ENCODE peak calls at places on chromosomes 2 and 18, in five cellular contexts. One of them, this sample, is unnamed.

GRCh38 chr18:67525328-67526110 is 9.0 kb upstream of the DSEL start:
- DNase-seq in EL: peak
- DNase-seq in kidney epithelial cell: peak
- DNase-seq in globus pallidus: peak
- DNase-seq in body of pancreas: peak
- DNase-seq in this sample: no peak

GRCh38 chr18:57803119-57803969 is at the start of gene ATP8B1:
- DNase-seq in EL: peak
- DNase-seq in kidney epithelial cell: peak
- DNase-seq in globus pallidus: no peak
- DNase-seq in body of pancreas: peak
- DNase-seq in this sample: no peak

GRCh38 chr2:62561586-62561985 is 55.6 kb upstream of the TMEM17 start:
- DNase-seq in EL: no peak
- DNase-seq in kidney epithelial cell: no peak
- DNase-seq in globus pallidus: no peak
- DNase-seq in body of pancreas: no peak
- DNase-seq in this sample: no peak

GRCh38 chr18:67766930-67767329 is 250.4 kb upstream of the DSEL start:
- DNase-seq in EL: peak
- DNase-seq in kidney epithelial cell: peak
- DNase-seq in globus pallidus: no peak
- DNase-seq in body of pancreas: no peak
- DNase-seq in this sample: no peak

GRCh38 chr2:91442246-91442905 is 2750.9 kb downstream of the RPIA start:
- DNase-seq in EL: peak
- DNase-seq in kidney epithelial cell: no peak
- DNase-seq in globus pallidus: no peak
- DNase-seq in body of pancreas: peak
- DNase-seq in this sample: no peak

GRCh38 chr18:7363338-7363737 is 132.4 kb downstream of the LRRC30 start:
- DNase-seq in EL: no peak
- DNase-seq in kidney epithelial cell: no peak
- DNase-seq in globus pallidus: no peak
- DNase-seq in body of pancreas: no peak
- DNase-seq in this sample: no peak

GRCh38 chr2:88096708-88097107 is 29.1 kb downstream of the SMYD1 start:
- DNase-seq in EL: no peak
- DNase-seq in kidney epithelial cell: no peak
- DNase-seq in globus pallidus: no peak
- DNase-seq in body of pancreas: no peak
- DNase-seq in this sample: no peak

GRCh38 chr2:71833855-71834554 is 313.7 kb downstream of the CYP26B1 start:
- DNase-seq in EL: peak
- DNase-seq in kidney epithelial cell: no peak
- DNase-seq in globus pallidus: no peak
- DNase-seq in body of pancreas: peak
- DNase-seq in this sample: no peak

GRCh38 chr2:222810044-222810443 is 50.8 kb upstream of the ACSL3 start:
- DNase-seq in EL: no peak
- DNase-seq in kidney epithelial cell: no peak
- DNase-seq in globus pallidus: no peak
- DNase-seq in body of pancreas: no peak
- DNase-seq in this sample: no peak

GRCh38 chr2:225165052-225165451 is 122.8 kb upstream of the DOCK10 start:
- DNase-seq in EL: peak
- DNase-seq in kidney epithelial cell: no peak
- DNase-seq in globus pallidus: no peak
- DNase-seq in body of pancreas: no peak
- DNase-seq in this sample: no peak

GRCh38 chr2:28658369-28658768 is 93.3 kb upstream of the PPP1CB start:
- DNase-seq in EL: peak
- DNase-seq in kidney epithelial cell: no peak
- DNase-seq in globus pallidus: no peak
- DNase-seq in body of pancreas: no peak
- DNase-seq in this sample: no peak

GRCh38 chr2:8488001-8488738 is 193.7 kb upstream of the ID2 start:
- DNase-seq in EL: no peak
- DNase-seq in kidney epithelial cell: no peak
- DNase-seq in globus pallidus: peak
- DNase-seq in body of pancreas: peak
- DNase-seq in this sample: peak

GRCh38 chr2:120779781-120780283 is 44.2 kb downstream of the GLI2 start:
- DNase-seq in EL: peak
- DNase-seq in kidney epithelial cell: peak
- DNase-seq in globus pallidus: no peak
- DNase-seq in body of pancreas: no peak
- DNase-seq in this sample: no peak

GRCh38 chr2:95760839-95761525 is 169.2 kb downstream of the TRIM43 start:
- DNase-seq in EL: peak
- DNase-seq in kidney epithelial cell: peak
- DNase-seq in globus pallidus: no peak
- DNase-seq in body of pancreas: no peak
- DNase-seq in this sample: no peak

GRCh38 chr2:24191848-24192247 is 17.0 kb downstream of the FAM228A start:
- DNase-seq in EL: no peak
- DNase-seq in kidney epithelial cell: no peak
- DNase-seq in globus pallidus: no peak
- DNase-seq in body of pancreas: no peak
- DNase-seq in this sample: no peak

GRCh38 chr2:135093685-135094340 is 41.7 kb downstream of the RAB3GAP1 start:
- DNase-seq in EL: no peak
- DNase-seq in kidney epithelial cell: no peak
- DNase-seq in globus pallidus: no peak
- DNase-seq in body of pancreas: no peak
- DNase-seq in this sample: no peak

GRCh38 chr2:110847651-110848050 is 115.3 kb downstream of the ACOXL start:
- DNase-seq in EL: no peak
- DNase-seq in kidney epithelial cell: no peak
- DNase-seq in globus pallidus: no peak
- DNase-seq in body of pancreas: no peak
- DNase-seq in this sample: no peak

GRCh38 chr2:60317831-60318230 is 235.6 kb downstream of the BCL11A start:
- DNase-seq in EL: no peak
- DNase-seq in kidney epithelial cell: no peak
- DNase-seq in globus pallidus: no peak
- DNase-seq in body of pancreas: no peak
- DNase-seq in this sample: no peak

GRCh38 chr2:152716805-152717241 is 438 bp downstream of the PRPF40A start:
- DNase-seq in EL: no peak
- DNase-seq in kidney epithelial cell: no peak
- DNase-seq in globus pallidus: no peak
- DNase-seq in body of pancreas: no peak
- DNase-seq in this sample: no peak

GRCh38 chr2:60745761-60746160 is 10.3 kb upstream of the PAPOLG start:
- DNase-seq in EL: no peak
- DNase-seq in kidney epithelial cell: no peak
- DNase-seq in globus pallidus: no peak
- DNase-seq in body of pancreas: no peak
- DNase-seq in this sample: no peak

GRCh38 chr18:22552254-22552653 is 134.5 kb upstream of the CTAGE1 start:
- DNase-seq in EL: no peak
- DNase-seq in kidney epithelial cell: no peak
- DNase-seq in globus pallidus: no peak
- DNase-seq in body of pancreas: no peak
- DNase-seq in this sample: no peak

GRCh38 chr2:82998770-82999169 is 1460.3 kb downstream of the SUCLG1 start:
- DNase-seq in EL: no peak
- DNase-seq in kidney epithelial cell: no peak
- DNase-seq in globus pallidus: no peak
- DNase-seq in body of pancreas: no peak
- DNase-seq in this sample: no peak

GRCh38 chr18:61528961-61529360 is 195.7 kb downstream of the CDH20 start:
- DNase-seq in EL: no peak
- DNase-seq in kidney epithelial cell: peak
- DNase-seq in globus pallidus: no peak
- DNase-seq in body of pancreas: no peak
- DNase-seq in this sample: no peak

This sample was measured in natural killer cell treated with Interleukin-12 subunit alpha and Interleukin-12 subunit beta and Interleukin-15 and Interleukin-18, amount 100 ng/mL, for 72 hours.